ENCODE peak calls at places on chromosomes 11 and 22, in eight cellular contexts. Z is right lobe of liver; N is spleen; A is fibroblast of lung; X is fibroblast of the aortic adventitia; G is CD4-positive, alpha-beta T cell; D is colonic mucosa; C is neural progenitor cell. T is an unnamed sample.

GRCh38 chr11:11909727-11910126 is 68.0 kb downstream of the USP47 start:
- DNase-seq in D (no peak), N (no peak), G (no peak), X (peak), Z (no peak), A (peak), C (no peak), T (peak)

GRCh38 chr11:46055371-46055770 is 65.9 kb downstream of the PHF21A start:
- DNase-seq in A (peak), G (no peak), N (no peak), C (peak), Z (no peak), D (no peak), X (peak), T (peak)

GRCh38 chr22:38638216-38638615 is 18.0 kb downstream of the FAM227A start:
- DNase-seq in A (no peak), X (no peak), N (peak), Z (no peak), G (no peak), D (no peak), C (no peak), T (no peak)

GRCh38 chr11:76339217-76339616 is 41.7 kb downstream of the THAP12 start:
- DNase-seq in N (no peak), G (no peak), D (peak), X (peak), Z (no peak), C (no peak), A (no peak), T (no peak)

GRCh38 chr22:43844560-43845545 is 17.5 kb downstream of the SULT4A1 start:
- DNase-seq in A (no peak), N (peak), C (no peak), D (no peak), X (no peak), Z (no peak), G (no peak), T (no peak)

GRCh38 chr11:111001986-111002616 is 243.4 kb upstream of the POU2AF2 start:
- DNase-seq in A (peak), X (peak), D (no peak), Z (no peak), G (no peak), N (no peak), C (no peak), T (peak)

GRCh38 chr22:31187627-31188026 is 24.5 kb upstream of the LIMK2 start:
- DNase-seq in X (no peak), Z (no peak), G (no peak), C (no peak), N (no peak), A (no peak), D (no peak), T (no peak)

GRCh38 chr11:59954219-59954847 is 9.5 kb upstream of the OOSP4A start:
- DNase-seq in D (no peak), N (no peak), A (no peak), G (no peak), X (no peak), Z (no peak), C (no peak), T (no peak)

GRCh38 chr22:44181912-44182590 is 1.3 kb downstream of the PARVG start:
- DNase-seq in C (no peak), D (no peak), N (peak), A (no peak), Z (no peak), G (peak), X (no peak), T (no peak)

GRCh38 chr22:49551897-49552659 is 275.6 kb downstream of the BRD1 start:
- DNase-seq in Z (peak), G (no peak), C (no peak), N (peak), X (no peak), D (no peak), A (no peak), T (no peak)

GRCh38 chr22:49838771-49839717 is 11.4 kb upstream of the BRD1 start:
- DNase-seq in X (no peak), Z (no peak), A (no peak), D (peak), C (peak), N (peak), G (peak), T (no peak)

GRCh38 chr11:10444725-10445286 is 10.3 kb upstream of the AMPD3 start:
- DNase-seq in X (no peak), N (no peak), D (no peak), C (no peak), A (no peak), G (no peak), Z (no peak), T (no peak)

GRCh38 chr11:17517186-17517585 is 27.0 kb downstream of the USH1C start:
- DNase-seq in N (no peak), Z (no peak), A (no peak), X (no peak), G (no peak), D (no peak), C (no peak), T (no peak)

GRCh38 chr22:17540481-17540880 is 22.8 kb upstream of the SLC25A18 start:
- DNase-seq in Z (no peak), D (no peak), N (no peak), X (no peak), C (no peak), A (no peak), G (no peak), T (no peak)

GRCh38 chr11:80929406-80929805 is 1488.6 kb upstream of the TENM4 start:
- DNase-seq in X (no peak), G (no peak), C (no peak), D (no peak), A (no peak), N (no peak), Z (no peak), T (no peak)

GRCh38 chr11:94730153-94730552 is 38.0 kb upstream of the AMOTL1 start:
- DNase-seq in X (no peak), Z (no peak), A (no peak), D (no peak), N (no peak), G (no peak), C (no peak), T (no peak)

GRCh38 chr11:92830382-92831148 is 138.9 kb upstream of the MTNR1B start:
- DNase-seq in Z (no peak), X (no peak), G (no peak), C (no peak), N (no peak), D (no peak), A (no peak), T (no peak)

GRCh38 chr22:23054531-23055257 is 15.6 kb upstream of the GNAZ start:
- DNase-seq in X (no peak), G (no peak), Z (no peak), N (peak), D (peak), A (no peak), C (no peak), T (no peak)

GRCh38 chr11:128757886-128758612 is 64.2 kb downstream of the FLI1 start:
- DNase-seq in C (no peak), N (peak), Z (no peak), G (no peak), X (no peak), D (no peak), A (no peak), T (no peak)

GRCh38 chr11:62664405-62665074 is 470 bp downstream of the C11orf98 start:
- DNase-seq in X (peak), G (peak), N (no peak), D (peak), A (no peak), Z (no peak), C (no peak), T (no peak)

GRCh38 chr11:47991266-47991830 is 11.0 kb downstream of the PTPRJ start:
- DNase-seq in A (no peak), X (no peak), D (peak), C (peak), Z (no peak), G (no peak), N (no peak), T (no peak)

GRCh38 chr11:66045177-66045639 is 3.8 kb downstream of the GAL3ST3 start:
- DNase-seq in D (peak), A (peak), Z (peak), G (peak), X (peak), N (peak), C (peak), T (peak)

GRCh38 chr11:67119577-67120391 is 721 bp downstream of the KDM2A start:
- DNase-seq in G (peak), Z (peak), C (peak), D (peak), A (no peak), N (peak), X (no peak), T (no peak)
- TF ChIP-seq CTCF in G (no peak), Z (peak), C (peak), D (no peak), A (no peak), N (no peak), X (peak), T (no peak)

DNA sequence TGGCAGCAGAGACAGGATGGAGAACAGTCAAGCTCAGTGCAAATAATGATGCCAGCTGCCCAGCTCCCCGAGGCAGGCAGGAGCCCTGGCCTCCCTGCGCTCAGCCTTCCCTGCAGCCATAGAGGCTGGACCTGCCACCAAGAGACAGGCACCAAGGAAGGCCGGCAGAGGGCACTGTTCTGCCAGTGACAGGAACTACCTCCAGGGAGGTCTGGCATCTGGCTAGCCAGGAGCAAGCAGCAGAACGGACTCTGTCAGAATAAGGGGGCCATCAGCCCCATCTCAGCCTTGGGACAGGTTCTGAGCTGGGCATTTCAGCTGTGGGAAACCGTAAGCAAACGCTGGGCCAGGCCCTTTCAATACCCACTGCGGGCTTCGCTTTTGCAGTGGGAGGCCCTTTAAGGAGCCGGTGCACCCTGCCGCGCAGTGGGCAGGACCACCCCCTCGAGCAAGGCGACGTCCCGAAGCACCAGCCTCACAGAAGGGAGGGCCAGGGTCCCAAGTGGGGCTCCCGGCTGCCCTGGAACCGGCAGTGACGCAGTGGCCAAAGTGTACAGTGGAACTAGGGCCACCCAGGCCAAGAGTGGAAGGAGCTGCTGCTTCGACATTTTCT is 18.2 kb downstream of the IFT27 start:
- DNase-seq in N (peak), G (peak), C (peak), A (peak), D (peak), Z (peak), X (peak), T (peak)
- TF ChIP-seq CTCF in N (peak), G (peak), C (peak), A (peak), D (peak), Z (peak), X (peak), T (peak)

GRCh38 chr11:131217313-131218297 is 152.8 kb upstream of the NTM start:
- DNase-seq in G (no peak), A (peak), X (no peak), D (no peak), N (no peak), C (no peak), Z (no peak), T (peak)
- TF ChIP-seq CTCF in G (no peak), A (peak), X (no peak), D (no peak), N (no peak), C (peak), Z (no peak), T (peak)

GRCh38 chr22:21642584-21643448 is 714 bp downstream of the SDF2L1 start:
- DNase-seq in N (peak), C (peak), Z (peak), G (peak), A (peak), D (peak), X (peak), T (peak)
- TF ChIP-seq CTCF in N (peak), C (peak), Z (peak), G (peak), A (peak), D (peak), X (peak), T (peak)

GRCh38 chr11:117479372-117479771 is 151.7 kb downstream of the CEP164 start:
- DNase-seq in G (no peak), N (no peak), X (no peak), Z (no peak), D (no peak), A (no peak), C (no peak), T (no peak)
- TF ChIP-seq CTCF in G (no peak), N (no peak), X (no peak), Z (no peak), D (no peak), A (no peak), C (peak), T (peak)

GRCh38 chr11:506238-506949 is 648 bp downstream of the RNH1 start:
- DNase-seq in X (peak), Z (peak), G (peak), A (peak), C (peak), N (peak), D (peak), T (peak)
- TF ChIP-seq CTCF in X (no peak), Z (no peak), G (no peak), A (no peak), C (peak), N (peak), D (no peak), T (peak)